ENCODE peak calls at places on chromosome 13, in six cellular contexts. U is ovary, W is adrenal gland, V is HCT116, J is suprapubic skin, G is esophagus squamous epithelium. H is an unnamed sample.

GRCh38 chr13:91326156-91326555 is 21.3 kb upstream of the MIR17HG start:
- DNase-seq in J (no peak), U (no peak), W (no peak), G (no peak), V (no peak), H (no peak)

GRCh38 chr13:84651288-84651687 is 769.0 kb upstream of the SLITRK1 start:
- DNase-seq in J (no peak), U (no peak), W (no peak), G (no peak), V (no peak), H (no peak)

GRCh38 chr13:73870970-73871935 is 263.0 kb downstream of the KLF12 start:
- DNase-seq in V (no peak), W (peak; percentile 55), J (no peak), G (no peak), U (peak; percentile 30), H (no peak)

GRCh38 chr13:21663197-21663596 is 7.7 kb upstream of the FGF9 start:
- DNase-seq in V (no peak), G (no peak), W (no peak), U (no peak), J (no peak), H (peak; percentile 20)

GRCh38 chr13:95128045-95128643 is 173.1 kb downstream of the ABCC4 start:
- DNase-seq in G (no peak), V (no peak), J (no peak), W (no peak), U (no peak), H (no peak)

GRCh38 chr13:36341718-36342117 is 4.5 kb downstream of the SPART start:
- DNase-seq in J (no peak), V (no peak), W (no peak), G (no peak), U (no peak), H (no peak)

GRCh38 chr13:82800391-82800790 is 1081.9 kb downstream of the SLITRK1 start:
- DNase-seq in U (no peak), V (no peak), W (no peak), G (no peak), J (no peak), H (no peak)

GRCh38 chr13:95660981-95661581 is 15.9 kb upstream of the DNAJC3 start:
- DNase-seq in W (no peak), V (peak; percentile 28), J (no peak), G (no peak), U (no peak), H (no peak)

DNA sequence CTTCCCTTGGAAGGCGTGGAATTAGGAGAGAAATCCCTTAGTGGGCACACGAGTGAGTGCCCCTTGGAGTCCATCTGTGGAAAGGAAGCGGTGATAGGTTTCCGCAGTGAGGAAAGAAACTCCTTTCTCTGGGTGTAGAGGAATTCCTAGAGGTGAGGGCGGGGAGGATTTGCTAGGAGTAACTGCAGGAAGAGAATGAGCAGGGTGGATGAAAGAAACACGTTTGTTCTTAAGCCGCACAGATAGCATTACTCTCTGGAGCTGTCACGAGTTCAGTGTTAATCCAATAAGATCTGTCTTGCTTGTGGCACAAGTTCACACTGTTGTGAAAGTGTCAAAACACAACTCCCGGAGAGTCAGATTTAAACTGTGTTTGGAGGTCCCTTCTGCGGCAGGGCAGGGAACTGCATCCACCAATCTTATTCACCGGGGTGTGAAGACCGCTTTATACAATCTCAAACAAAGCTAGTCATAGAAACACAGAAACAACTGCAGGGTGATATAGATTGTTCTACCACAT is 1.2 kb downstream of the KL start:
- DNase-seq in U (no peak), J (peak; percentile 70), V (no peak), G (no peak), W (peak; percentile 67), H (peak; percentile 44)
- TF ChIP-seq POLR2A in U (no peak), J (peak; percentile 12), V (no peak), G (no peak), W (no peak), H (no peak)

GRCh38 chr13:23888658-23889597 is at the start of gene MIPEP:
- DNase-seq in V (peak; percentile 88), G (peak; percentile 61), W (peak; percentile 96), U (peak; percentile 89), J (peak; percentile 95), H (peak; percentile 94)
- TF ChIP-seq CTCF in V (peak; percentile 69), G (peak; percentile 65), W (peak; percentile 71), U (peak; percentile 84), J (peak; percentile 39), H (peak; percentile 82)

DNA sequence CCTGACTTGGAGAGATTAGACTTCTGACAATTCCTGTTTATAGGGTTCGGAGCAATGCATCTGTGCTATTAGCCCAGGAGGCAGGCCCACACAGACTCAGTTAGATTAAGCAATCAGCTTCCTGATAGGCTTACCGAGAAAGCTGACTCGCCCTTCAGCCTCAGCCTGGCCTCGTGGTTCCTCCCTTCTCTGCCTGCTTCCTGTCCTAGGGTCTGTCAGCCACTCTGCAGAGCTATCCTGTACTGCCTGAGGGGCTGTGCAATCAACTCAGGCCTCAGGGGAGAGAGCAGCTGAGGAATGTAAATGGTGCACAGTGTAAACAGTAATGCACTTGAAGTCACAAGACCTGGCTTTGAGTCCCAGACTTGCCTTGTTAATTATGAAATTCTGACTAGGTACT is 30.7 kb downstream of the HTR2A start:
- DNase-seq in U (no peak), J (no peak), W (no peak), V (no peak), G (peak; percentile 1), H (peak; percentile 11)
- TF ChIP-seq POLR2A in U (no peak), J (no peak), W (no peak), V (no peak), G (no peak), H (no peak)

DNA sequence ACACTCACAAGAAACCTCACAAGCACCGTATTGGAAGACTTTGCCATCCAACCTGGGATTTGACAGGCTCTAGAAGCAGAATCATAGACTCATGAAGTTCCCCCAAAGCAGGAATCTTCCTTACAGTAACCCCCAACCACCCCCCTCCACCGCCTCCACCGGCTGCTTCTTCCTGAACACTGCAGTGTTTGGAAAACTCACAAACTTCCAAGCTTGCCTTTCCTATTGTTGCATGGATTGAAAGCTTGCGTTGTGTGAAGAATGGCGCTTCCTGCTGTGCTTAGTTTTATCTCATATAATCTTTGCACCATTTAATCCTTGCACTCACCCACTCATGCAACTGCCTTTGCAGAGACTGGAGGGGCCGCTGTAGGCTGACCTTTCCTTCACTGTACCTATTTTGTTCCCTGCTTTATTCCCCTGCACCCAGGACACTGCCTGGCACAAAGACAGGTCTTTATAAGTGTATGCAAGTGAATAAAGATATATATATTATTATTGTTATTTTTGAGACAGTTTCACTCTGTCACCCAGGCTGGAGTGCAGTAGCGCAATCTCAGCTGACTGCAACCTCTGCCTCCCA is 3.7 kb downstream of the ALOX5AP start:
- DNase-seq in U (no peak), W (no peak), J (no peak), V (no peak), G (no peak), H (no peak)
- TF ChIP-seq CTCF in U (no peak), W (no peak), J (no peak), V (no peak), G (no peak), H (no peak)

GRCh38 chr13:41457589-41458186 is 338 bp downstream of the RGCC start:
- DNase-seq in V (no peak), U (no peak), G (no peak), J (peak; percentile 68), W (no peak), H (no peak)
- TF ChIP-seq POLR2A in V (no peak), U (no peak), G (no peak), J (no peak), W (no peak), H (no peak)

GRCh38 chr13:112129557-112129956 is 62.6 kb downstream of the SOX1 start:
- DNase-seq in G (no peak), W (no peak), V (no peak), J (no peak), U (no peak), H (no peak)
- TF ChIP-seq CTCF in G (no peak), W (no peak), V (no peak), J (no peak), U (no peak), H (no peak)

GRCh38 chr13:75372923-75373841 is 108.8 kb downstream of the TBC1D4 start:
- DNase-seq in V (no peak), G (no peak), U (no peak), J (no peak), W (peak; percentile 82), H (no peak)
- TF ChIP-seq POLR2A in V (no peak), G (no peak), U (no peak), J (no peak), W (no peak), H (no peak)